ENCODE peak calls at places on chromosomes 3 and 15, in eight cellular contexts. W is A549, G is NT2/D1, V is HepG2, R is heart right ventricle, S is IMR-90, U is endodermal cell, P is pancreas. X is an unnamed sample. For H3K9me3, the result is how much of the 10 kb centered on the place peaks cover.

GRCh38 chr3:178714971-178715832 is 179.0 kb downstream of the KCNMB2 start:
- DNase-seq in W (no peak), G (no peak), V (no peak), R (no peak), S (no peak), U (no peak), P (no peak), X (no peak)

GRCh38 chr3:128575777-128576176 is 74.8 kb downstream of the RPN1 start:
- DNase-seq in W (no peak), G (no peak), V (no peak), R (peak), S (no peak), U (no peak), P (no peak), X (no peak)

GRCh38 chr15:49769225-49769624 is 148.4 kb downstream of the DTWD1 start:
- DNase-seq in W (no peak), G (no peak), V (no peak), R (no peak), S (no peak), U (no peak), P (no peak), X (no peak)

GRCh38 chr3:71127463-71128243 is 455.9 kb downstream of the FOXP1 start:
- DNase-seq in W (no peak), G (no peak), V (no peak), R (no peak), S (peak), U (no peak), P (no peak), X (no peak)

GRCh38 chr3:129360705-129361460 is 67.6 kb downstream of the EFCAB12 start:
- DNase-seq in W (no peak), G (no peak), V (no peak), R (no peak), S (no peak), U (peak), P (peak), X (no peak)

GRCh38 chr3:127646501-127647046 is 17.6 kb downstream of the PODXL2 start:
- DNase-seq in W (no peak), G (no peak), V (no peak), R (no peak), S (no peak), U (no peak), P (no peak), X (no peak)

GRCh38 chr3:85709483-85709882 is 750.7 kb downstream of the CADM2 start:
- DNase-seq in W (no peak), G (no peak), V (no peak), R (no peak), S (no peak), U (no peak), P (no peak), X (no peak)

GRCh38 chr15:35379972-35380371 is 166.0 kb downstream of the DPH6 start:
- DNase-seq in W (no peak), G (no peak), V (no peak), R (no peak), S (no peak), U (peak), P (no peak), X (no peak)

GRCh38 chr3:42936157-42936981 is 30.4 kb downstream of the ZNF662 start:
- DNase-seq in W (no peak), G (no peak), V (no peak), R (peak), S (peak), U (no peak), P (peak), X (no peak)

GRCh38 chr3:172546105-172546504 is 22.9 kb upstream of the TNFSF10 start:
- DNase-seq in W (no peak), G (no peak), V (no peak), R (no peak), S (no peak), U (no peak), P (no peak), X (no peak)

GRCh38 chr3:42056840-42057239 is 34.3 kb upstream of the TRAK1 start:
- DNase-seq in W (no peak), G (no peak), V (no peak), R (no peak), S (no peak), U (no peak), P (no peak), X (no peak)

GRCh38 chr3:18438586-18438985 is 13.4 kb upstream of the SATB1 start:
- DNase-seq in W (no peak), G (no peak), V (no peak), R (no peak), S (no peak), U (no peak), P (peak), X (no peak)

GRCh38 chr15:53836618-53837017 is 77.2 kb upstream of the WDR72 start:
- DNase-seq in W (no peak), G (no peak), V (peak), R (no peak), S (no peak), U (no peak), P (no peak), X (no peak)

GRCh38 chr3:43699864-43700263 is 9.1 kb downstream of the ABHD5 start:
- DNase-seq in W (peak), G (no peak), V (no peak), R (no peak), S (peak), U (peak), P (no peak), X (no peak)

GRCh38 chr15:57553526-57553925 is 38.2 kb upstream of the MYZAP start:
- DNase-seq in W (no peak), G (no peak), V (no peak), R (no peak), S (no peak), U (peak), P (no peak), X (no peak)

GRCh38 chr3:183381673-183382072 is 46.7 kb downstream of the MCF2L2 start:
- DNase-seq in W (no peak), G (no peak), V (no peak), R (no peak), S (no peak), U (no peak), P (no peak), X (no peak)

GRCh38 chr15:63501256-63502089 is 2.9 kb upstream of the USP3 start:
- DNase-seq in W (peak), G (no peak), V (peak), R (peak), S (peak), U (peak), P (peak), X (peak)

GRCh38 chr3:165125836-165126235 is 47.5 kb upstream of the SI start:
- DNase-seq in W (no peak), G (no peak), V (no peak), R (no peak), S (no peak), U (no peak), P (no peak), X (no peak)

GRCh38 chr3:24640330-24640877 is 145.8 kb upstream of the THRB start:
- DNase-seq in W (peak), G (peak), V (peak), R (no peak), S (no peak), U (no peak), P (no peak), X (no peak)
- H3K9me3 ChIP-seq in W (under half), G (under half), V (under half), R (under half), S (under half), U (under half), P (under half), X (under half)

DNA sequence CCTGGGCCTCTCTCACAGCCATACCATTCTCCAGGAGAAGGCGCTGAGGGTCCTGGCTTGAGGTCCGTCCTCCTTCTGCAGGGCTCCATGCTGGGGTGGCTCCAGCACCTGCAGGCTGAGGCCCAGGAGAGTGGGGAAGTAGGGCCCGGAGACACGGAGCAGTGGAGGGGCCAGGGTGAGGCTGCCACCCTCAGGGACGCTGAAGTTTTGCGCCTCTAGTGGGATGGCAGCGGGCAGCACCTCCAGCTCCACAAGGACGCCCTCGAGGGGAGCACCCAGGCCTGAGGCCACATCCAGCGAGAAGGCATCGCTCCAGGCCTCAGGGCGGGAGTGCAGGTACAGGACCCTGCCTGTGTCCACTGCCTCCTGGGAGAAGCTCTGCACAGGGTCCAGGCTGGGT is 27.5 kb downstream of the CSPG4 start:
- DNase-seq in W (peak), G (no peak), V (no peak), R (no peak), S (no peak), U (no peak), P (no peak), X (no peak)
- H3K9me3 ChIP-seq in W (under half), G (under half), V (under half), R (under half), S (under half), U (under half), P (under half), X (under half)

DNA sequence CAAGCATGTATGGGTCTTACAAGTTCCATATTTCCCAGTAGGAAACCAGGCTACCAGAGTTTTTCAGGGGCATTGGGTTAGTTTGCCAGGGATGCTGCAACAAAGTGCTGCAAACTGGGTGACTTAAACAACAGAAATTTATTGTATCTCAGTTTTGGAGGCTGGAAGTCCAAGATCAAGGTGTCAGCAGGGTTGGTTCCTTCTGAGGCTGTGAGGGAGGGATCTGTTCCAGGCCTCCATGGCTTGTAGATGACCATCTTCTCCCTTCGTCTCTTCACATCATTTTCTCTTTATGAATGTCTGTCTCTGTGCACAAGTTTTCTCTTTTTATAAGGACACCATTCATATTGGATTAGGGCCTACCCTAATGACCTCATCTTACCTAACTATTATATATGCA is 114.7 kb downstream of the LRRC28 start:
- DNase-seq in W (no peak), G (no peak), V (no peak), R (no peak), S (no peak), U (no peak), P (no peak), X (no peak)
- H3K9me3 ChIP-seq in W (under half), G (under half), V (under half), R (under half), S (under half), U (under half), P (under half), X (under half)

GRCh38 chr3:136708339-136708985 is 43.7 kb downstream of the STAG1 start:
- DNase-seq in W (no peak), G (no peak), V (no peak), R (no peak), S (no peak), U (no peak), P (no peak), X (no peak)

GRCh38 chr3:136698361-136698760 is 53.8 kb downstream of the STAG1 start:
- DNase-seq in W (no peak), G (no peak), V (no peak), R (no peak), S (no peak), U (no peak), P (no peak), X (no peak)

GRCh38 chr3:136699271-136699828 is 52.8 kb downstream of the STAG1 start:
- DNase-seq in W (no peak), G (no peak), V (no peak), R (no peak), S (no peak), U (no peak), P (no peak), X (no peak)

DNA sequence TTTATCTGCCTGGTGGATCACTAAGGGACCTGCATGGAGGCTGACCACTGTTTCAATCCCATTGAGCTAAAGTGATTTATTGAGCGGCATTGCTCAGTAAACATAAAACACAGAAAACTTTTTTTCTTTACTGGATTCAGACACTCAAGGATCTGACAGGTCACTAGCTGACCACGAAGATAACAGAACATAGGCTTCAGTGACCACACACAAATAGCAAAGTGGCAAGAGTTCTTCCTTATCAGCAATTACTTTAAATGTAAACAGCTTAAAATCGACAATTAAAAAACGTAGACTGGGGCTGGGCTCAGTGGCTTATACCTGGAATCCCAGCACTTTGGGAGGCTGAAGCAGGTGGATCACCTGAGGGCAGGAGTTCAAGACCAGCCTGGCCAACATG is 48.7 kb downstream of the STAG1 start:
- DNase-seq in W (no peak), G (no peak), V (no peak), R (no peak), S (no peak), U (no peak), P (no peak), X (no peak)
- H3K9me3 ChIP-seq in W (under half), G (under half), V (under half), R (under half), S (under half), U (under half), P (under half), X (under half)

DNA sequence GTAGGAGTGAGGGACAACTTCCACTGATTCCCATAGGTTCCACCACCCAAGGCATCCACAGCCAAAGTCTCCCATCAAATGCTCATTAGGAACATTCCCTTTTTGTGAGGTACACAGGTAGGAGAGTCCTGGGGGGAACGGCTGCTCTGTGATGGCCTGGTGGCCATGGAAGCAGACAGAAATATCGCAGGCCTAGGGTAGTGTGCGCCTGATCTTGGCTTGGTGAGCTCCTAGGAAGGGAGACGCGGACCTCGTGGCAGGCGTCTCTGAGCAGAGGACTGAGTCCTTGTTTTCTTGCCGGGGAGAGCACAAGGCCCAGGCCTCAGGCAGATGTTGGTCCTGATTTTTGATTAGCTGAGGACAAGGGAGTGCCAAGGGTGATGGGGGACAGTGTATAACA is 99.5 kb downstream of the SNRPN start:
- DNase-seq in W (no peak), G (no peak), V (no peak), R (no peak), S (no peak), U (peak), P (no peak), X (peak)
- H3K9me3 ChIP-seq in W (half or more), G (half or more), V (half or more), R (under half), S (half or more), U (half or more), P (under half), X (half or more)

DNA sequence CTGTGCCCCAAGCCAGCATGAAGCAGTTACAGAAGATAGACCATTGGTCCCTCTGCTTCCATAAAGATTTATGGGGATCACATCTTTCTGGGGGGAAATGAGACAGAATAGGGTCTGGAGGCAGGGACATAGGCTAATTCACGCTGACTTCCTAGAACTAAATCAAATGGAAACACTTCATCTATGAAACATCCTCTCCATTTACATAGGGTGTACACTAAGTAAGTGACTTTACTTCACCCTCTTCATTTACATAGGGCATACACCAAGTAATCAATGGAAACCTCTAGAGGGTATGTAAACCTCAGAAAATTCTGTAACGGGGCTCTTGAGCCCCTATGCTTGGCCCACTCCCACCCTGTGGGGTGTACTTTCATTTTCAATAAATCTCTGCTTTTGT is 10.1 kb downstream of the LINS1 start:
- DNase-seq in W (no peak), G (no peak), V (no peak), R (no peak), S (no peak), U (no peak), P (no peak), X (no peak)
- H3K9me3 ChIP-seq in W (under half), G (half or more), V (under half), R (under half), S (under half), U (half or more), P (under half), X (under half)

GRCh38 chr15:25175033-25175788 is 220.4 kb downstream of the SNRPN start:
- DNase-seq in W (no peak), G (no peak), V (no peak), R (no peak), S (no peak), U (peak), P (peak), X (peak)
- H3K9me3 ChIP-seq in W (under half), G (under half), V (half or more), R (under half), S (half or more), U (under half), P (under half), X (under half)

GRCh38 chr3:160195106-160195505 is 30.1 kb upstream of the C3orf80 start:
- DNase-seq in W (no peak), G (no peak), V (no peak), R (no peak), S (no peak), U (no peak), P (no peak), X (no peak)
- H3K9me3 ChIP-seq in W (under half), G (under half), V (under half), R (under half), S (under half), U (under half), P (under half), X (under half)